ENCODE peak calls at places on chromosomes 2 and 18, in ten cellular contexts. C is cardiac fibroblast; U is CD4-positive, CD25-positive, alpha-beta regulatory T cell; S is RPMI8226; T is NCI-H774; I is prostate gland; O is stromal cell of bone marrow; A is astrocyte of the hippocampus; W is transverse colon; J is heart left ventricle. M is an unnamed sample.
A peak's percentile ranks its signal among the peaks of the same experiment; 100 is the strongest.

GRCh38 chr2:25257032-25257455 is 84.7 kb downstream of the DNMT3A start:
- DNase-seq in I (no peak), U (no peak), W (no peak), T (no peak), A (peak; percentile 76), C (peak; percentile 68), S (no peak), O (no peak), J (peak; percentile 59), M (no peak)

GRCh38 chr2:109452318-109453305 is 161.2 kb downstream of the SEPTIN10 start:
- DNase-seq in T (no peak), C (no peak), W (no peak), U (no peak), A (no peak), I (no peak), O (no peak), J (no peak), S (no peak), M (peak; percentile 71)

GRCh38 chr18:26867471-26867870 is 2.0 kb upstream of the AQP4 start:
- DNase-seq in S (no peak), U (no peak), T (no peak), C (no peak), A (peak; percentile 17), O (no peak), W (no peak), I (no peak), J (no peak), M (no peak)

GRCh38 chr2:219182331-219183150 is 4.5 kb downstream of the RETREG2 start:
- DNase-seq in I (no peak), T (no peak), J (no peak), A (no peak), S (no peak), U (no peak), W (peak; percentile 61), C (no peak), O (no peak), M (no peak)

GRCh38 chr2:127176371-127177311 is 43.5 kb downstream of the CYP27C1 start:
- DNase-seq in U (no peak), I (peak; percentile 19), J (no peak), A (peak; percentile 69), S (no peak), W (peak; percentile 23), O (no peak), T (no peak), C (peak; percentile 38), M (peak; percentile 78)

GRCh38 chr2:240426797-240427721 is 8.4 kb upstream of the GPC1 start:
- DNase-seq in C (peak; percentile 71), T (no peak), W (no peak), S (peak; percentile 59), U (no peak), O (no peak), J (no peak), I (no peak), A (no peak), M (peak; percentile 64)

GRCh38 chr2:143937563-143938346 is 582.2 kb downstream of the ZEB2 start:
- DNase-seq in U (no peak), J (no peak), S (no peak), W (no peak), I (no peak), O (no peak), A (no peak), C (peak; percentile 11), T (no peak), M (no peak)

GRCh38 chr2:119223521-119224390 is at the start of gene STEAP3:
- DNase-seq in U (no peak), A (peak; percentile 86), J (peak; percentile 82), I (peak; percentile 62), C (peak; percentile 60), T (peak; percentile 74), W (peak; percentile 86), O (peak; percentile 14), S (peak; percentile 66), M (peak; percentile 81)

GRCh38 chr2:230942920-230943896 is 18.2 kb upstream of the GPR55 start:
- DNase-seq in U (no peak), I (no peak), S (no peak), T (no peak), C (peak; percentile 21), O (no peak), W (peak; percentile 38), J (no peak), A (no peak), M (peak; percentile 71)

GRCh38 chr2:218956039-218956438 is 3.4 kb upstream of the CDK5R2 start:
- DNase-seq in U (no peak), I (no peak), T (no peak), W (no peak), J (no peak), A (no peak), S (no peak), O (no peak), C (no peak), M (no peak)

GRCh38 chr18:79697976-79698375 is 18.4 kb downstream of the CTDP1 start:
- DNase-seq in A (no peak), J (no peak), C (no peak), I (no peak), S (no peak), U (no peak), W (no peak), T (no peak), O (no peak), M (no peak)

GRCh38 chr2:211241891-211242290 is 685.5 kb downstream of the CPS1 start:
- DNase-seq in S (no peak), U (no peak), I (no peak), O (no peak), A (no peak), W (no peak), T (no peak), J (no peak), C (no peak), M (no peak)

GRCh38 chr2:216774620-216775019 is 79.3 kb upstream of the IGFBP5 start:
- DNase-seq in C (peak; percentile 70), W (peak; percentile 18), S (no peak), I (no peak), J (peak; percentile 88), T (no peak), A (peak; percentile 92), U (no peak), O (peak; percentile 97), M (peak; percentile 87)

GRCh38 chr2:53739057-53739456 is 28.5 kb upstream of the CHAC2 start:
- DNase-seq in J (no peak), I (no peak), O (no peak), W (no peak), C (peak; percentile 40), U (no peak), T (no peak), A (no peak), S (no peak), M (no peak)

GRCh38 chr2:18345848-18346247 is 214.6 kb downstream of the RDH14 start:
- DNase-seq in W (no peak), S (no peak), J (peak; percentile 40), T (peak; percentile 56), U (no peak), I (peak; percentile 32), A (peak; percentile 54), C (peak; percentile 31), O (no peak), M (no peak)

GRCh38 chr2:239512054-239512453 is 111.2 kb upstream of the HDAC4 start:
- DNase-seq in T (no peak), W (no peak), S (no peak), I (no peak), J (no peak), C (no peak), O (no peak), A (no peak), U (no peak), M (no peak)

GRCh38 chr2:105618351-105618659 is 126.4 kb upstream of the NCK2 start:
- DNase-seq in A (no peak), S (no peak), W (no peak), C (no peak), J (no peak), T (no peak), O (no peak), I (no peak), U (no peak), M (no peak)

GRCh38 chr2:149648282-149649030 is 60.9 kb upstream of the MMADHC start:
- DNase-seq in S (no peak), I (no peak), J (peak; percentile 18), C (peak; percentile 98), W (no peak), T (no peak), U (no peak), O (peak; percentile 99), A (peak; percentile 79), M (peak; percentile 72)

GRCh38 chr2:164068063-164068462 is 332.3 kb upstream of the FIGN start:
- DNase-seq in U (no peak), O (no peak), J (no peak), S (no peak), T (no peak), A (no peak), I (no peak), C (no peak), W (no peak), M (no peak)

M was measured in coronary artery.